ENCODE peak calls at places on chromosomes 16 and 17, in seven cellular contexts. I, E, S, O, L, M and J are unnamed samples.

GRCh38 chr16:79519448-79519847 is 81.1 kb downstream of the MAF start:
- DNase-seq in I (no peak), E (peak), S (no peak), O (no peak), L (no peak), M (no peak), J (no peak)

GRCh38 chr16:9518054-9518453 is 426.6 kb downstream of the HAPSTR1 start:
- DNase-seq in I (no peak), E (no peak), S (no peak), O (no peak), L (no peak), M (no peak), J (no peak)

GRCh38 chr16:89821438-89822187 is 5.2 kb upstream of the FANCA start:
- DNase-seq in I (no peak), E (no peak), S (no peak), O (no peak), L (peak), M (no peak), J (no peak)

GRCh38 chr17:79811036-79811887 is 14.4 kb upstream of the CBX8 start:
- DNase-seq in I (no peak), E (peak), S (peak), O (no peak), L (peak), M (peak), J (no peak)

GRCh38 chr17:57676543-57676942 is 68.6 kb downstream of the CCDC182 start:
- DNase-seq in I (no peak), E (no peak), S (no peak), O (no peak), L (no peak), M (peak), J (no peak)

GRCh38 chr16:11507991-11508390 is 78.7 kb downstream of the LITAF start:
- DNase-seq in I (no peak), E (no peak), S (no peak), O (no peak), L (no peak), M (no peak), J (no peak)

GRCh38 chr17:60165976-60166375 is 16.2 kb downstream of the CA4 start:
- DNase-seq in I (no peak), E (no peak), S (peak), O (no peak), L (no peak), M (no peak), J (no peak)

GRCh38 chr17:81519284-81520020 is 6.9 kb upstream of the ACTG1 start:
- DNase-seq in I (peak), E (no peak), S (peak), O (no peak), L (no peak), M (peak), J (peak)

GRCh38 chr17:75846701-75847594 is 2.7 kb upstream of the UNC13D start:
- DNase-seq in I (peak), E (no peak), S (no peak), O (no peak), L (peak), M (no peak), J (no peak)

GRCh38 chr17:41848788-41849187 is 11.2 kb downstream of the KLHL10 start:
- DNase-seq in I (no peak), E (no peak), S (no peak), O (no peak), L (no peak), M (no peak), J (no peak)

GRCh38 chr16:82368041-82368440 is 198.0 kb upstream of the MPHOSPH6 start:
- DNase-seq in I (peak), E (peak), S (peak), O (no peak), L (peak), M (no peak), J (peak)

GRCh38 chr17:46046957-46047356 is 47.9 kb downstream of the STH start:
- DNase-seq in I (no peak), E (no peak), S (no peak), O (no peak), L (no peak), M (no peak), J (no peak)

GRCh38 chr17:38885728-38886642 is 16.1 kb downstream of the LASP1 start:
- DNase-seq in I (no peak), E (peak), S (no peak), O (no peak), L (no peak), M (no peak), J (no peak)

GRCh38 chr17:79835953-79836951 is 3.0 kb downstream of the CBX4 start:
- DNase-seq in I (no peak), E (no peak), S (peak), O (no peak), L (no peak), M (peak), J (no peak)

GRCh38 chr17:75181110-75181509 is 1.6 kb downstream of the SUMO2 start:
- DNase-seq in I (no peak), E (no peak), S (no peak), O (no peak), L (no peak), M (no peak), J (no peak)

GRCh38 chr17:40564883-40565744 is at the start of gene CCR7:
- DNase-seq in I (no peak), E (no peak), S (peak), O (no peak), L (no peak), M (no peak), J (no peak)
- TF ChIP-seq POLR2AphosphoS5 in I (peak), E (no peak), S (no peak), O (peak), L (no peak), M (no peak), J (peak)

DNA sequence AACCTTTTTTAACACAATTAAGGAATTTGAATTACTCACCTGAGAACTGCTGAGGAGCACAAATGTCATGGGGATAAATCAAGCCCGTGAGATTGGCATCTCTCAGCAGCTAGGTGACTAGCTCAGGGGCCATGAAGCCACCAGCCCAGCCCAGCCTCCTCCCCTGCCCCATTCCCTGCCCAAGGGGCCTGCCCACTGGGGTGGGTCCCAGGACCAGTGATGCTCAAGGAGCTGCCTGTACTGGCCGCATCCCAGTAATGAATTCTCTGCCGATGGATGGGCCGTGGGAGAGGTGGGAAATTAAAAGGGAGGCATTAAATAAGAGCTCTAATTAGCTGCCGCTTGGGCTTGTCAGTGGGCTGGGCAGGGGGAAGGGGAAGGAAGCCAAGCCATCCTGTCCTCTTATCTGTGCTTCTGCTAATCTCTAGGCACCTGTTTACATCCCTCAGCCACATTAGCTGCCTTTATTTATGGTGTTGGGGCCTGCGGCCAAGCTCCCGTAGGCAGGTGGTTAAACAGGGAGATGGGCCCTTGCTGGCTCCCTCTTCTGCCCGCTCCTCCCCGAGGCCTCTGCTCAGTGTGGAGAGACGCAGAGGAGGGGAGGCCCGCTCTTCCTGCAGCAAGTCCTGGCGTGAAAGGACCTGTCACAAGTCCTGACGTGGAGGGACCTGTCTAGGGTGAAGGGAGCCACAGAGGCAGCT is 48.8 kb downstream of the PIPOX start:
- DNase-seq in I (no peak), E (no peak), S (no peak), O (no peak), L (no peak), M (no peak), J (no peak)
- TF ChIP-seq TAF1 in I (no peak), E (no peak), S (no peak), O (no peak), L (no peak), M (no peak), J (no peak)

GRCh38 chr16:19513377-19514053 is 8.4 kb downstream of the GDE1 start:
- DNase-seq in I (no peak), E (no peak), S (no peak), O (no peak), L (no peak), M (no peak), J (no peak)
- TF ChIP-seq POLR2AphosphoS5 in I (no peak), E (no peak), S (no peak), O (no peak), L (no peak), M (no peak), J (no peak)

DNA sequence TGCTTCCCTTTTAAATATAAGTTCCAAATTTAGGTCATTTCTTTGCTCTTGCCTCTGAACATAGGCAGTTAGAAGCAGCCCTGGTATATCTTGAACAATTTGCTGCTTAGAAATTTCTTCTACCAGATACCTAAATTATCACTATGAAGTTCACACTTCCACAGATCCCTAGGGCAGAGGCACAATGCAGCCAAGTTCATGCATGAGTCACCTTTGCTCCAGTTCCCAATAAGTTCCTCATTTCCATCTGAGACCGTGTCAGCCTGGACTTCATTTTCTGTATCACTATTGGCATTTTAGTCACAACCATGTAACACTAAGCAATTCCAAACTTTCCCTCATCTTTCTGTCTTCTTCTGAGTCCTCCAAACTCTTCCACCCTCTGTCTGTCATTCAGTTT is 44.9 kb downstream of the KCNJ16 start:
- DNase-seq in I (no peak), E (no peak), S (no peak), O (no peak), L (no peak), M (no peak), J (no peak)
- TF ChIP-seq TAF1 in I (no peak), E (no peak), S (no peak), O (no peak), L (no peak), M (no peak), J (no peak)

GRCh38 chr17:77313831-77314230 is 173.1 kb downstream of the SEC14L1 start:
- DNase-seq in I (no peak), E (no peak), S (no peak), O (no peak), L (no peak), M (no peak), J (no peak)
- TF ChIP-seq POLR2AphosphoS5 in I (no peak), E (no peak), S (no peak), O (no peak), L (no peak), M (no peak), J (no peak)

DNA sequence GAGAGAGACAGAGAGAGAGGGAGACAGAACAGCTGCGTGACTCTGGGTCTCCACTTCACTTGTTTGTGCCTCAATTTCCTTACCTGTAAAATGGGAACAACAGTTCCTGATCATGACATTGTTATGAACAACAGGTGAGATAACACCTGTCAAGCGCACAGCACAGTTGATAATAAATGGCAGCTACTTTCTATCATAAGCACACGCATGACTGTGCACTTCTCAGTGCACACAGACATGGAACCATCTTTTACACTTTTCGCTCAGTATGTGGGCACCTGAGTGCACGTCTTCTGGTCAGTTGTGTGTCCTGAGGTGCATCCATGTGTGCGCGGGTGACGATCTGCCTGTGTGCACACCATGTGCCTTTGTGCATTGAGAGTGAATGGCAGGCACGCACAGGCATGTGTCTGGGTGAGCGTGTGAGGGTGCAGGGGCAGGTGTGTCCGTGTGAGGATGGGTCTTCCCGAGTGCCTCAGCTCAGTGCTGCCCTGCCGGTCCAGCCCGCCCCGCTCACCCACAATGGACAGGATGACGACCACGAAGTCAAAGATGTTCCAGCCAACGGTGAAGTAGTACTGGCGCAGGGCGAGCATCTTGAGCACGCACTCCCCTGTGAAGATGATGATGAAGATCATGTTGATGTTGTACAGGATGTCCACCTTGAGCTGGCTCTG is 10.3 kb upstream of the CD79B start:
- DNase-seq in I (no peak), E (no peak), S (no peak), O (no peak), L (no peak), M (no peak), J (no peak)
- TF ChIP-seq TAF1 in I (no peak), E (no peak), S (no peak), O (no peak), L (no peak), M (no peak), J (no peak)

DNA sequence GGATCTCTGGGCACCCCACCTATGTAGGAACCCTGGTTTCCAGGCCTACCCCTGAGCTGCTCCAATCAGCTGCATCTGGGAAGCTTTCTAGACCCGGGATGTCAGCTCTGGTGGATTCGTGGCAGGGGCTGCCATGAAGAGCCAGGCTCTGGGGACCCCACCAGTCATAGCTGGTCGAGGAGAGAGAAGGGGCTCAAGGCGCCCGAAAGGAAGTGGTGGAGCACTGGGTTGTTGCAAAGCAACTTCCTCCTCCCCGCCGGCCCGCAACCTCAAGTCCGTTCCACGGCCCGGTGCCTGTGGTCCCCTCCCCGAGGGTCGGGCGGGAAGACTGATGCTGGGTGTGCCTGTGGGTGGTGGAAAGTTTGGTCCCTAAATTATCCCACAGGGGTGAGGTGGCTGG is 10.2 kb downstream of the TBKBP1 start:
- DNase-seq in I (no peak), E (no peak), S (no peak), O (no peak), L (no peak), M (no peak), J (no peak)
- TF ChIP-seq POLR2AphosphoS5 in I (no peak), E (no peak), S (no peak), O (no peak), L (no peak), M (no peak), J (no peak)